ENCODE peak calls at places on chromosome 15, in five cellular contexts. Y is stomach; M is CD8-positive, alpha-beta T cell; H is esophagus muscularis mucosa; B is neuronal stem cell. Q is an unnamed sample.

GRCh38 chr15:48592221-48592731 is 53.2 kb downstream of the FBN1 start:
- DNase-seq in M (no peak), H (no peak), B (no peak), Y (no peak), Q (no peak)

GRCh38 chr15:48385031-48385430 is 53.8 kb downstream of the DUT start:
- DNase-seq in Y (no peak), M (no peak), H (no peak), B (no peak), Q (no peak)

GRCh38 chr15:78840661-78841060 is 29.4 kb upstream of the ADAMTS7 start:
- DNase-seq in H (no peak), B (no peak), Y (no peak), M (no peak), Q (no peak)

GRCh38 chr15:40762919-40763800 is 708 bp upstream of the GCHFR start:
- DNase-seq in H (no peak), Y (peak; percentile 80), M (no peak), B (no peak), Q (peak; percentile 87)

GRCh38 chr15:33533197-33533596 is 222.4 kb downstream of the RYR3 start:
- DNase-seq in H (no peak), M (no peak), Y (no peak), B (no peak), Q (no peak)

GRCh38 chr15:69830425-69830824 is 267.3 kb downstream of the TLE3 start:
- DNase-seq in B (no peak), H (no peak), Y (no peak), M (no peak), Q (no peak)

GRCh38 chr15:101368086-101368780 is 73.2 kb upstream of the SNRPA1 start:
- DNase-seq in Y (peak; percentile 74), B (no peak), H (no peak), M (no peak), Q (no peak)

GRCh38 chr15:69305204-69305931 is 6.7 kb downstream of the PAQR5 start:
- DNase-seq in Y (no peak), B (no peak), H (no peak), M (no peak), Q (peak; percentile 71)

GRCh38 chr15:68186671-68187397 is 18.3 kb downstream of the CALML4 start:
- DNase-seq in M (no peak), H (no peak), Y (no peak), B (no peak), Q (no peak)

GRCh38 chr15:66928101-66928500 is 137.3 kb upstream of the SMAD3 start:
- DNase-seq in H (no peak), Y (no peak), B (no peak), M (no peak), Q (no peak)

GRCh38 chr15:94235681-94236080 is 4.3 kb downstream of the MCTP2 start:
- DNase-seq in H (no peak), B (no peak), Y (no peak), M (no peak), Q (no peak)

GRCh38 chr15:79887054-79887453 is 9.8 kb downstream of the MTHFS start:
- DNase-seq in M (no peak), Y (no peak), B (no peak), H (no peak), Q (no peak)

GRCh38 chr15:79680721-79681120 is 216.1 kb downstream of the MTHFS start:
- DNase-seq in B (peak; percentile 56), M (no peak), Y (no peak), H (no peak), Q (no peak)

GRCh38 chr15:67006089-67007065 is 59.0 kb upstream of the SMAD3 start:
- DNase-seq in Y (no peak), H (peak; percentile 82), B (no peak), M (no peak), Q (no peak)

GRCh38 chr15:65382146-65382491 is 4.3 kb upstream of the IGDCC3 start:
- DNase-seq in M (no peak), Y (no peak), H (no peak), B (no peak), Q (no peak)

GRCh38 chr15:65383991-65384390 is 6.2 kb upstream of the IGDCC3 start:
- DNase-seq in H (no peak), M (no peak), B (no peak), Y (no peak), Q (no peak)

GRCh38 chr15:65383456-65383855 is 5.7 kb upstream of the IGDCC3 start:
- DNase-seq in H (no peak), B (no peak), Y (no peak), M (no peak), Q (no peak)

GRCh38 chr15:65381445-65382145 is 3.8 kb upstream of the IGDCC3 start:
- DNase-seq in H (no peak), Y (no peak), B (no peak), M (no peak), Q (no peak)

DNA sequence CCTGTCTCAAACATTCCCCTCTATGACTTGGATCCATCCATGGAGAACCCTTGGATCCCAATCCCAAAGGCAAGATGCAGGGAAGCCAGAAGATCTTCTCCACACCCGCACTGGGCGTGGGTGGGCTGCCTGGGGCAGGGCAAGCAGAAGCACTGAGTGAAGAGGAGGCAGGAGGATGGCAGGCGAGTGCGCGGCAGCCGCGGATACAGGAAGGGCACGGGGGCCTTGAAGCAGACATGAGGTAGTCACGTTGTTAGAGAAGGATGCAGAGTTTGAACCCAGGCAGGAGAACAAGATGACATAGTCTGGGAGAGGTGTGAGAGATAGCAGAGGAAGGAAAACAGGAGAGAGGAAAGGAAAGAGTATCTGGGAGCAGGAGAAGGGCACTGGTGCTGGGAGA is 5.1 kb upstream of the IGDCC3 start:
- DNase-seq in H (no peak), B (no peak), Y (no peak), M (no peak), Q (no peak)
- H3K4me3 ChIP-seq in H (no peak overlapping the region), B (no peak overlapping the region), Y (no peak overlapping the region), M (no peak overlapping the region), Q (no peak overlapping the region)

GRCh38 chr15:92984161-92984560 is 84.0 kb downstream of the CHD2 start:
- DNase-seq in M (no peak), Y (no peak), H (no peak), B (no peak), Q (no peak)
- H3K36me3 ChIP-seq in M (peaks cover 73% of the 10 kb centered on the region), Y (peaks cover 100% of the 10 kb centered on the region), H (peaks cover 96% of the 10 kb centered on the region), B (peaks cover 36% of the 10 kb centered on the region), Q (peaks cover 33% of the 10 kb centered on the region)

DNA sequence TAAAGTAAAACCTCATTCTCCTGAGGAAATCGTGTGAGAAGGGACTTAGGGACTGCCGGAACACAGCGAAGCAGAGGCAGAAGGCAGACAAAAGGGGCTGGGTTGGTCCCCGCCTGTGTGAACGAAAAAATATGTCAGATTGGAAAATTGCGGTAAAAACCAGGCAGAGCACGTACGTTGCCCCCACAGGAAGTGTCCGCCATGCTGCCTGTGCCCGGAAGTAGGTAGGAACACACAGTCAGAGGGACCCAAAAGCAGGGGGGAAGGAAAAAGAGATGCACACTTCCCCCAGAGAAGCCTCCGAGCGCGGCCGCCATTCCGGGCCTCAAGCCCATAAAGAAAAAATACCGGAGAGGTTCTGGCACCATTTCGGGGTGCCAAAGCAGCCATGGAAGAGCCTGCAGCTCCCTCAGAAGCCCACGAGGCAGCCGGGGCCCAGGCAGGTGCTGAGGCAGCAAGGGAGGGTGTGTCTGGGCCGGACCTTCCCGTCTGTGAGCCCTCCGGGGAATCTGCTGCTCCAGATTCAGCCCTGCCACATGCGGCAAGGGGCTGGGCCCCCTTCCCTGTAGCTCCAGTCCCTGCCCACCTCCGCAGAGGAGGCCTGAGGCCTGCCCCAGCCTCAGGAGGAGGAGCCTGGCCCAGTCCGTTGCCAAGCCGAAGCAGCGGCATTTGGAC is at the start of gene MKRN3:
- DNase-seq in M (peak; percentile 41), H (no peak), B (peak; percentile 23), Y (no peak), Q (no peak)
- H3K4me3 ChIP-seq in M (peak within 1 kb of the TSS; percentile 41), H (peak within 1 kb of the TSS; percentile 34), B (no peak within 1 kb of the TSS), Y (peak within 1 kb of the TSS; percentile 26), Q (no peak within 1 kb of the TSS)

GRCh38 chr15:87748483-87748882 is 508.1 kb downstream of the NTRK3 start:
- DNase-seq in M (no peak), H (no peak), B (no peak), Y (no peak), Q (no peak)
- H3K36me3 ChIP-seq in M (no peaks in the 10 kb centered on the region), H (no peaks in the 10 kb centered on the region), B (no peaks in the 10 kb centered on the region), Y (no peaks in the 10 kb centered on the region), Q (no peaks in the 10 kb centered on the region)